ENCODE peak calls at places on chromosome 18, in eight cellular contexts. H, N, X, Q, V, O, T and P are unnamed samples.

GRCh38 chr18:79753391-79753851 is 44.3 kb upstream of the KCNG2 start:
- DNase-seq in X (no peak), O (no peak), V (no peak), H (no peak), N (no peak), Q (no peak), T (no peak), P (no peak)

GRCh38 chr18:14086459-14087231 is 45.6 kb downstream of the ZNF519 start:
- DNase-seq in Q (peak), N (no peak), O (peak), V (peak), H (no peak), X (peak), T (peak), P (no peak)

GRCh38 chr18:68734311-68734710 is 19.4 kb upstream of the TMX3 start:
- DNase-seq in Q (peak), T (peak), V (no peak), H (no peak), X (no peak), N (no peak), O (no peak), P (no peak)

GRCh38 chr18:55018602-55019001 is 59.3 kb upstream of the CCDC68 start:
- DNase-seq in N (no peak), V (no peak), X (no peak), O (no peak), Q (peak), T (peak), H (no peak), P (no peak)

GRCh38 chr18:12647773-12648172 is 10.1 kb downstream of the SPIRE1 start:
- DNase-seq in X (no peak), O (no peak), V (no peak), H (no peak), T (no peak), Q (no peak), N (no peak), P (no peak)

GRCh38 chr18:69400253-69400975 is at the start of gene DOK6:
- DNase-seq in H (peak), X (peak), T (peak), O (no peak), N (peak), V (no peak), Q (peak), P (no peak)

GRCh38 chr18:76491436-76491800 is 3.6 kb downstream of the ZNF516 start:
- DNase-seq in Q (peak), V (no peak), O (peak), X (peak), N (no peak), H (peak), T (peak), P (peak)

GRCh38 chr18:11996907-11997306 is 15.6 kb downstream of the IMPA2 start:
- DNase-seq in V (no peak), N (no peak), Q (no peak), X (no peak), T (no peak), O (no peak), H (no peak), P (no peak)

GRCh38 chr18:39455300-39455699 is 1889.7 kb upstream of the CELF4 start:
- DNase-seq in T (peak), X (no peak), H (peak), O (no peak), Q (peak), N (no peak), V (no peak), P (no peak)

GRCh38 chr18:12015697-12016062 is 34.4 kb downstream of the IMPA2 start:
- DNase-seq in V (no peak), Q (peak), X (no peak), O (no peak), N (no peak), H (peak), T (peak), P (no peak)

GRCh38 chr18:45449761-45450227 is 165.5 kb upstream of the SLC14A2 start:
- DNase-seq in H (peak), O (no peak), N (peak), V (no peak), X (peak), Q (peak), T (no peak), P (no peak)

GRCh38 chr18:44895176-44895798 is 214.6 kb downstream of the SETBP1 start:
- DNase-seq in H (peak), V (peak), Q (peak), O (peak), X (peak), T (peak), N (no peak), P (no peak)

GRCh38 chr18:48304906-48305693 is 104.1 kb downstream of the ZBTB7C start:
- DNase-seq in O (no peak), X (no peak), H (no peak), T (no peak), Q (no peak), N (no peak), V (no peak), P (no peak)

GRCh38 chr18:57786038-57786437 is 17.1 kb downstream of the ATP8B1 start:
- DNase-seq in O (no peak), H (no peak), T (no peak), V (no peak), X (no peak), N (no peak), Q (no peak), P (no peak)

GRCh38 chr18:12651651-12652050 is 6.3 kb downstream of the SPIRE1 start:
- DNase-seq in X (no peak), T (no peak), N (no peak), H (no peak), O (no peak), V (no peak), Q (no peak), P (no peak)

GRCh38 chr18:26286008-26286407 is 59.8 kb downstream of the TAF4B start:
- DNase-seq in H (no peak), V (peak), N (no peak), O (no peak), X (no peak), T (no peak), Q (no peak), P (no peak)

GRCh38 chr18:48948112-48949050 is 2.4 kb downstream of the SMAD7 start:
- DNase-seq in N (no peak), X (peak), O (peak), Q (peak), T (peak), V (peak), H (peak), P (peak)

GRCh38 chr18:7272268-7273049 is 41.6 kb downstream of the LRRC30 start:
- DNase-seq in N (no peak), H (peak), O (no peak), Q (peak), X (peak), V (no peak), T (peak), P (no peak)

GRCh38 chr18:55110436-55110835 is 151.2 kb upstream of the CCDC68 start:
- DNase-seq in V (no peak), Q (no peak), O (no peak), N (no peak), H (no peak), X (no peak), T (no peak), P (no peak)

GRCh38 chr18:22913861-22914260 is 19.3 kb upstream of the RBBP8 start:
- DNase-seq in V (no peak), Q (no peak), X (no peak), H (no peak), N (peak), T (no peak), O (no peak), P (no peak)

GRCh38 chr18:79718126-79718525 is 38.5 kb downstream of the CTDP1 start:
- DNase-seq in O (no peak), H (no peak), Q (no peak), V (no peak), T (no peak), N (no peak), X (no peak), P (no peak)

GRCh38 chr18:10080372-10080771 is 166.6 kb downstream of the VAPA start:
- DNase-seq in Q (no peak), N (no peak), V (no peak), X (no peak), O (no peak), H (no peak), T (no peak), P (no peak)

GRCh38 chr18:64164883-64165282 is 16.0 kb upstream of the LINC00305 start:
- DNase-seq in X (no peak), N (no peak), Q (no peak), V (no peak), H (no peak), T (no peak), O (no peak), P (no peak)

GRCh38 chr18:59929621-59930295 is 30.0 kb downstream of the PMAIP1 start:
- DNase-seq in V (peak), X (no peak), O (no peak), N (no peak), T (peak), H (no peak), Q (peak), P (no peak)

GRCh38 chr18:78781601-78781960 is 198.0 kb upstream of the SALL3 start:
- DNase-seq in V (no peak), Q (no peak), T (no peak), N (no peak), H (no peak), X (no peak), O (no peak), P (no peak)

GRCh38 chr18:52216104-52216503 is 123.9 kb upstream of the DCC start:
- DNase-seq in V (no peak), N (no peak), O (no peak), T (no peak), X (no peak), Q (no peak), H (no peak), P (no peak)

GRCh38 chr18:57813245-57813644 is 10.1 kb upstream of the ATP8B1 start:
- DNase-seq in Q (peak), V (no peak), O (no peak), T (peak), N (no peak), X (no peak), H (no peak), P (no peak)

GRCh38 chr18:8778386-8778785 is 73.0 kb downstream of the MTCL1 start:
- DNase-seq in O (no peak), Q (no peak), N (no peak), H (no peak), X (no peak), V (no peak), T (no peak), P (no peak)

GRCh38 chr18:73962251-73962650 is 185.4 kb downstream of the FBXO15 start:
- DNase-seq in H (no peak), Q (peak), V (no peak), X (no peak), O (no peak), N (no peak), T (peak), P (no peak)

GRCh38 chr18:2855560-2856350 is 8.9 kb downstream of the EMILIN2 start:
- DNase-seq in N (no peak), O (no peak), H (no peak), T (no peak), Q (peak), V (no peak), X (no peak), P (no peak)

GRCh38 chr18:37577051-37577611 is 11.5 kb upstream of the CELF4 start:
- DNase-seq in O (no peak), X (no peak), Q (peak), V (no peak), T (no peak), H (peak), N (no peak), P (no peak)

GRCh38 chr18:49572935-49573334 is 11.1 kb downstream of the LIPG start:
- DNase-seq in X (no peak), O (no peak), T (no peak), H (no peak), Q (no peak), N (no peak), V (no peak), P (no peak)

GRCh38 chr18:36095936-36096519 is 28.7 kb upstream of the RPRD1A start:
- DNase-seq in H (no peak), O (peak), T (peak), X (peak), V (no peak), Q (peak), N (peak), P (no peak)